ENCODE peak calls at places on chromosomes 4 and X, in nine cellular contexts. One of them, this sample, is unnamed.

GRCh38 chr4:73867783-73868182 is 1.4 kb upstream of the CXCL1 start:
- DNase-seq in NCI-H2029 treated with DMSO at 0.1 percent for 48 hours: peak
- DNase-seq in T-helper 1 cell: no peak
- DNase-seq in brain microvascular endothelial cell: no peak
- DNase-seq in naive B cell: no peak
- DNase-seq in non-pigmented ciliary epithelial cell: no peak
- DNase-seq in CD8-positive, alpha-beta memory T cell: no peak
- DNase-seq in NCI-H510A: peak
- DNase-seq in neural crest cell: no peak
- DNase-seq in this sample: peak

GRCh38 chrX:46704767-46705386 is 54.0 kb downstream of the SLC9A7 start:
- DNase-seq in NCI-H2029 treated with DMSO at 0.1 percent for 48 hours: no peak
- DNase-seq in T-helper 1 cell: no peak
- DNase-seq in brain microvascular endothelial cell: peak
- DNase-seq in naive B cell: no peak
- DNase-seq in non-pigmented ciliary epithelial cell: no peak
- DNase-seq in CD8-positive, alpha-beta memory T cell: no peak
- DNase-seq in NCI-H510A: no peak
- DNase-seq in neural crest cell: no peak
- DNase-seq in this sample: no peak

GRCh38 chr4:140343303-140343702 is 30.1 kb upstream of the SCOC start:
- DNase-seq in NCI-H2029 treated with DMSO at 0.1 percent for 48 hours: no peak
- DNase-seq in T-helper 1 cell: no peak
- DNase-seq in brain microvascular endothelial cell: no peak
- DNase-seq in naive B cell: no peak
- DNase-seq in non-pigmented ciliary epithelial cell: no peak
- DNase-seq in CD8-positive, alpha-beta memory T cell: no peak
- DNase-seq in NCI-H510A: no peak
- DNase-seq in neural crest cell: no peak
- DNase-seq in this sample: peak

GRCh38 chr4:73477176-73477575 is 4.4 kb upstream of the AFM start:
- DNase-seq in NCI-H2029 treated with DMSO at 0.1 percent for 48 hours: no peak
- DNase-seq in T-helper 1 cell: no peak
- DNase-seq in brain microvascular endothelial cell: no peak
- DNase-seq in naive B cell: no peak
- DNase-seq in non-pigmented ciliary epithelial cell: no peak
- DNase-seq in CD8-positive, alpha-beta memory T cell: no peak
- DNase-seq in NCI-H510A: no peak
- DNase-seq in neural crest cell: no peak
- DNase-seq in this sample: no peak

GRCh38 chr4:108466936-108467902 is 153.2 kb upstream of the RPL34 start:
- DNase-seq in NCI-H2029 treated with DMSO at 0.1 percent for 48 hours: no peak
- DNase-seq in T-helper 1 cell: no peak
- DNase-seq in brain microvascular endothelial cell: peak
- DNase-seq in naive B cell: no peak
- DNase-seq in non-pigmented ciliary epithelial cell: peak
- DNase-seq in CD8-positive, alpha-beta memory T cell: peak
- DNase-seq in NCI-H510A: peak
- DNase-seq in neural crest cell: no peak
- DNase-seq in this sample: peak

GRCh38 chr4:53929955-53930798 is 134.2 kb downstream of the CHIC2 start:
- DNase-seq in NCI-H2029 treated with DMSO at 0.1 percent for 48 hours: peak
- DNase-seq in T-helper 1 cell: peak
- DNase-seq in brain microvascular endothelial cell: peak
- DNase-seq in naive B cell: peak
- DNase-seq in non-pigmented ciliary epithelial cell: peak
- DNase-seq in CD8-positive, alpha-beta memory T cell: peak
- DNase-seq in NCI-H510A: peak
- DNase-seq in neural crest cell: peak
- DNase-seq in this sample: peak

GRCh38 chr4:7772708-7773385 is 166.8 kb downstream of the AFAP1 start:
- DNase-seq in NCI-H2029 treated with DMSO at 0.1 percent for 48 hours: no peak
- DNase-seq in T-helper 1 cell: no peak
- DNase-seq in brain microvascular endothelial cell: no peak
- DNase-seq in naive B cell: no peak
- DNase-seq in non-pigmented ciliary epithelial cell: no peak
- DNase-seq in CD8-positive, alpha-beta memory T cell: no peak
- DNase-seq in NCI-H510A: no peak
- DNase-seq in neural crest cell: no peak
- DNase-seq in this sample: no peak

GRCh38 chr4:40995850-40996249 is 218.5 kb downstream of the APBB2 start:
- DNase-seq in NCI-H2029 treated with DMSO at 0.1 percent for 48 hours: peak
- DNase-seq in T-helper 1 cell: no peak
- DNase-seq in brain microvascular endothelial cell: no peak
- DNase-seq in naive B cell: no peak
- DNase-seq in non-pigmented ciliary epithelial cell: no peak
- DNase-seq in CD8-positive, alpha-beta memory T cell: no peak
- DNase-seq in NCI-H510A: peak
- DNase-seq in neural crest cell: no peak
- DNase-seq in this sample: no peak

GRCh38 chr4:7193040-7193958 is 961 bp downstream of the SORCS2 start:
- DNase-seq in NCI-H2029 treated with DMSO at 0.1 percent for 48 hours: no peak
- DNase-seq in T-helper 1 cell: no peak
- DNase-seq in brain microvascular endothelial cell: no peak
- DNase-seq in naive B cell: no peak
- DNase-seq in non-pigmented ciliary epithelial cell: no peak
- DNase-seq in CD8-positive, alpha-beta memory T cell: no peak
- DNase-seq in NCI-H510A: no peak
- DNase-seq in neural crest cell: no peak
- DNase-seq in this sample: no peak

GRCh38 chr4:52103314-52103713 is 52.2 kb downstream of the SPATA18 start:
- DNase-seq in NCI-H2029 treated with DMSO at 0.1 percent for 48 hours: no peak
- DNase-seq in T-helper 1 cell: no peak
- DNase-seq in brain microvascular endothelial cell: no peak
- DNase-seq in naive B cell: no peak
- DNase-seq in non-pigmented ciliary epithelial cell: no peak
- DNase-seq in CD8-positive, alpha-beta memory T cell: no peak
- DNase-seq in NCI-H510A: no peak
- DNase-seq in neural crest cell: no peak
- DNase-seq in this sample: peak

GRCh38 chr4:119638359-119638758 is 9.8 kb upstream of the PDE5A start:
- DNase-seq in NCI-H2029 treated with DMSO at 0.1 percent for 48 hours: no peak
- DNase-seq in T-helper 1 cell: no peak
- DNase-seq in brain microvascular endothelial cell: no peak
- DNase-seq in naive B cell: no peak
- DNase-seq in non-pigmented ciliary epithelial cell: no peak
- DNase-seq in CD8-positive, alpha-beta memory T cell: no peak
- DNase-seq in NCI-H510A: no peak
- DNase-seq in neural crest cell: no peak
- DNase-seq in this sample: no peak

GRCh38 chr4:150591284-150591874 is 9.4 kb downstream of the MAB21L2 start:
- DNase-seq in NCI-H2029 treated with DMSO at 0.1 percent for 48 hours: no peak
- DNase-seq in T-helper 1 cell: no peak
- DNase-seq in brain microvascular endothelial cell: no peak
- DNase-seq in naive B cell: no peak
- DNase-seq in non-pigmented ciliary epithelial cell: no peak
- DNase-seq in CD8-positive, alpha-beta memory T cell: no peak
- DNase-seq in NCI-H510A: peak
- DNase-seq in neural crest cell: no peak
- DNase-seq in this sample: no peak

GRCh38 chr4:8832130-8832930 is 39.3 kb downstream of the HMX1 start:
- DNase-seq in NCI-H2029 treated with DMSO at 0.1 percent for 48 hours: no peak
- DNase-seq in T-helper 1 cell: no peak
- DNase-seq in brain microvascular endothelial cell: no peak
- DNase-seq in naive B cell: no peak
- DNase-seq in non-pigmented ciliary epithelial cell: no peak
- DNase-seq in CD8-positive, alpha-beta memory T cell: no peak
- DNase-seq in NCI-H510A: no peak
- DNase-seq in neural crest cell: no peak
- DNase-seq in this sample: no peak

GRCh38 chr4:3643518-3644433 is 111.6 kb upstream of the LRPAP1 start:
- DNase-seq in NCI-H2029 treated with DMSO at 0.1 percent for 48 hours: no peak
- DNase-seq in T-helper 1 cell: no peak
- DNase-seq in brain microvascular endothelial cell: no peak
- DNase-seq in naive B cell: no peak
- DNase-seq in non-pigmented ciliary epithelial cell: no peak
- DNase-seq in CD8-positive, alpha-beta memory T cell: no peak
- DNase-seq in NCI-H510A: no peak
- DNase-seq in neural crest cell: no peak
- DNase-seq in this sample: no peak

GRCh38 chr4:143184217-143184502 is 557 bp upstream of the USP38 start:
- DNase-seq in NCI-H2029 treated with DMSO at 0.1 percent for 48 hours: no peak
- DNase-seq in T-helper 1 cell: no peak
- DNase-seq in brain microvascular endothelial cell: no peak
- DNase-seq in naive B cell: no peak
- DNase-seq in non-pigmented ciliary epithelial cell: no peak
- DNase-seq in CD8-positive, alpha-beta memory T cell: no peak
- DNase-seq in NCI-H510A: peak
- DNase-seq in neural crest cell: no peak
- DNase-seq in this sample: peak

GRCh38 chr4:40736910-40737309 is 12.8 kb upstream of the NSUN7 start:
- DNase-seq in NCI-H2029 treated with DMSO at 0.1 percent for 48 hours: peak
- DNase-seq in T-helper 1 cell: no peak
- DNase-seq in brain microvascular endothelial cell: no peak
- DNase-seq in naive B cell: no peak
- DNase-seq in non-pigmented ciliary epithelial cell: no peak
- DNase-seq in CD8-positive, alpha-beta memory T cell: no peak
- DNase-seq in NCI-H510A: no peak
- DNase-seq in neural crest cell: no peak
- DNase-seq in this sample: peak

GRCh38 chr4:53841711-53842110 is 222.7 kb downstream of the CHIC2 start:
- DNase-seq in NCI-H2029 treated with DMSO at 0.1 percent for 48 hours: no peak
- DNase-seq in T-helper 1 cell: no peak
- DNase-seq in brain microvascular endothelial cell: no peak
- DNase-seq in naive B cell: no peak
- DNase-seq in non-pigmented ciliary epithelial cell: no peak
- DNase-seq in CD8-positive, alpha-beta memory T cell: no peak
- DNase-seq in NCI-H510A: no peak
- DNase-seq in neural crest cell: no peak
- DNase-seq in this sample: no peak

This sample was measured in SW480.